ENCODE peak calls at places on chromosome 2, in five cellular contexts. Z is mesendoderm, C is IMR-90, Y is endodermal cell, R is fibroblast of lung. H is an unnamed sample.

GRCh38 chr2:66573412-66573811 is 138.5 kb downstream of the MEIS1 start:
- DNase-seq in Z (peak; percentile 88), R (no peak), Y (peak; percentile 84), C (peak; percentile 37), H (no peak)

GRCh38 chr2:38423763-38424162 is 46.7 kb upstream of the ATL2 start:
- DNase-seq in R (no peak), Y (no peak), Z (no peak), C (no peak), H (no peak)

GRCh38 chr2:144078091-144078490 is 441.8 kb downstream of the ZEB2 start:
- DNase-seq in Y (no peak), Z (no peak), R (peak; percentile 82), C (peak; percentile 37), H (no peak)

GRCh38 chr2:98869868-98870267 is 66.2 kb downstream of the CRACDL start:
- DNase-seq in Z (no peak), C (no peak), R (no peak), Y (no peak), H (peak; percentile 87)

GRCh38 chr2:97645112-97645699 is 656 bp upstream of the COX5B start:
- DNase-seq in Y (no peak), R (no peak), C (no peak), Z (peak; percentile 58), H (no peak)

GRCh38 chr2:102061962-102062795 is 70.4 kb downstream of the IL1R2 start:
- DNase-seq in Y (no peak), R (peak; percentile 84), Z (no peak), C (peak; percentile 78), H (no peak)

GRCh38 chr2:39620067-39620466 is 45.6 kb upstream of the TMEM178A start:
- DNase-seq in Z (no peak), C (peak; percentile 84), Y (no peak), R (peak; percentile 89), H (peak; percentile 26)

GRCh38 chr2:158676696-158677095 is 118.4 kb upstream of the DAPL1 start:
- DNase-seq in Y (no peak), Z (no peak), R (no peak), C (no peak), H (no peak)

GRCh38 chr2:102289129-102289528 is 22.2 kb upstream of the IL1RL1 start:
- DNase-seq in R (no peak), Y (no peak), Z (no peak), C (peak; percentile 35), H (no peak)

GRCh38 chr2:201116959-201117734 is 1.2 kb downstream of the CFLAR start:
- DNase-seq in R (peak; percentile 93), Z (peak; percentile 26), Y (peak; percentile 63), C (peak; percentile 86), H (peak; percentile 65)

DNA sequence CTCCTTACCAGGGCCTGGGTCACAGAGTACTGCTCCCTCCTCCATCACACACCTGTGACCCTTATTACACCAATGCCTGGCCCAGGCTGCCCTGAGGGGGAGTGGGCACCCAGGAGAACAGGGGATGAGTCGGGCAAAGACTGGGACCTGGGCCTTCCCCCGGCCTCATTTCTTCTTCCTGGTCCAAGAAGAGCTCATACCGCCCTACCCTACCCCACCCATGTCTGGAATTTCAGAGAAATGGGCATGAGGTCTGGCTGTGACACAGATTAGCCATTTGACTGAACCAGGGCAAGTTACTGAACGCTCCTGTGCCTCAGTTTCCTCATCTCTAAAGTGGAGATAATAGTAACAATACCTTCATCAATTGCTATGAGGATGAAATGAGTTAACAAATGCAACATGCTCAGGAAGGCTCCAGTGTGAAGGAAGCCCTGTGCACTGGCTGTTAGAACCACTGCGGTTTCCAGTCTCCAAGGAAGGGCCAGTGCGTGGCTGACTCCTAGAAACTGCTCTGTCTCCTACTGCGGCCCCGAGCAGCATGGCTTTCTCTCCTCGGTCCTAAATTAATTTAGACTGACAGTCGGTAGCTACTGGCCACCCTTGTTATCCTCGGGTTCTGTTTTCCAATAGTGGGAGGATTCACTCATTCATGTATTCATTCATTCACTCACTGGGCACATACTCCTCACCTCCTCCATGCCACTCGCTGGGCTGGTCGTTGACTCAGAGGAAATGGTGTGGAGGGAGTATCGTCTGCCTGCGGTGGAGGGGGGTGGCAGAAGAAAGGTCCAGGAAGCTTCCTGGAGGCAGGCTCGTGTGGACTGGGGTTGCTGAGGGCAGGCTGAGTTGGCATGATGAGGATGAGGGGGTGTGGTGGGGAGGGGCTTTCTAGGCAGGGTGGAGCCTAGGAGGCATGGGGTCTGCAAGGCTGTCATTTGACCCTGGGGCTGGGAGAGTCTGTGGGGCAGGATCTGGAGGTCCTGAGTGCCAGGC is 175.6 kb downstream of the GLI2 start:
- DNase-seq in Y (no peak), Z (no peak), C (peak; percentile 45), R (no peak), H (no peak)
- H3K27ac ChIP-seq in Y (no peak overlapping the region), Z (no peak overlapping the region), C (peak overlapping the region; percentile 53), R (peak overlapping the region; percentile 59), H (no peak overlapping the region)

DNA sequence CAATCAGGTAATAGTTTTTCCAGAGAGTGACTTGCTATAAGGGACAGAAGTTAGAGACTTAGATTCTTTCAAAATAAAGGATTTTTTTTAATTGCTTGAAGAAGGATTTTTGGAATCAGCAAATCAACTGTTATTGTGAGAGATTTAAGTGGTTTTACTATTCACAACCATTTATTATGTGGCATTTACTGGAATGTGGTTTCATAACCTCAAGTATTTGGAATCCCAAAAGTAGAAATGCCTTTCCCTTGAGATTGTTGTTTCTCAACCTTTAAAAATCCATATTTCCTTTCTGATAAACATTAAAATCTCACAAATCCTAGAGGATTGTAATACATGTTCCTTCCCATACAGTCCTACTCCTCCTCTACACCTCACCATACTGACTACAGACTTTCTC is 5.0 kb downstream of the TANK start:
- DNase-seq in R (peak; percentile 72), Z (no peak), C (peak; percentile 72), Y (no peak), H (no peak)
- H3K9ac ChIP-seq in R (no peak overlapping the region), Z (no peak overlapping the region), C (no peak overlapping the region), Y (no peak overlapping the region), H (no peak overlapping the region)

GRCh38 chr2:207093234-207093633 is 72.5 kb downstream of the KLF7 start:
- DNase-seq in C (no peak), Y (peak; percentile 65), Z (no peak), R (no peak), H (no peak)

GRCh38 chr2:207095963-207096362 is 69.8 kb downstream of the KLF7 start:
- DNase-seq in R (no peak), Z (no peak), Y (no peak), C (no peak), H (no peak)

GRCh38 chr2:207092803-207093202 is 72.9 kb downstream of the KLF7 start:
- DNase-seq in R (peak; percentile 35), Y (no peak), Z (no peak), C (no peak), H (no peak)

GRCh38 chr2:207101984-207102383 is 63.8 kb downstream of the KLF7 start:
- DNase-seq in R (no peak), Y (no peak), Z (no peak), C (no peak), H (no peak)

GRCh38 chr2:207097278-207097677 is 68.5 kb downstream of the KLF7 start:
- DNase-seq in Y (no peak), Z (no peak), C (no peak), R (no peak), H (no peak)
- H3K36me3 ChIP-seq in Y (peaks cover 57% of the 10 kb centered on the region), Z (no peaks in the 10 kb centered on the region), C (peaks cover 5% of the 10 kb centered on the region), R (no peaks in the 10 kb centered on the region), H (no peaks in the 10 kb centered on the region)

DNA sequence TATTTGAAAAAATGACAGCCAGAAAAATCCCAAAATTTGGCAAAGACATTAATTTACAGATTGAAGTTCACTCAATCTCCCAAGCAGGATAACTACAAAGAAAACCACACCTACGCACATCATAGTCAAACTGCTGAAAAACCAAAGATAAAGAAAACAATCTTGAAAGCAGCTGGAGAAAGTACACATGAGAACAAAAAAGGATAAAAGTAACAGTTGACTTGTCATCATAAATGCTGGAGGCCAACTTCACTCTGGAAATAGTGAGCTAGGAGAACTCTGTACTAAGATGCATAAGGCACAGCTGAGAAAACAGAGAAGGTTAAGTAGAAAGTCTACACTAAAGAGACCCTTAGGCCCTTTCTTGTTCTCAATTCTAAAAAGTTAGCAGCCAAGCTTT is 73.1 kb downstream of the TLK1 start:
- DNase-seq in Z (no peak), C (no peak), R (no peak), Y (no peak), H (no peak)
- H3K27ac ChIP-seq in Z (no peak overlapping the region), C (no peak overlapping the region), R (no peak overlapping the region), Y (no peak overlapping the region), H (no peak overlapping the region)

GRCh38 chr2:112301171-112301584 is 25.8 kb downstream of the ZC3H6 start:
- DNase-seq in R (no peak), C (peak; percentile 77), Z (no peak), Y (no peak), H (no peak)
- H3K9ac ChIP-seq in R (no peak overlapping the region), C (no peak overlapping the region), Z (no peak overlapping the region), Y (no peak overlapping the region), H (no peak overlapping the region)

H was measured in colonic mucosa.